ENCODE peak calls at places on chromosomes 11 and 22, in eight cellular contexts. Y is AG04450; R is bronchial epithelial cell; J is osteoblast; W is NB4; V is tibial nerve; T is CD8-positive, alpha-beta T cell; N is lower leg skin. B is an unnamed sample.

GRCh38 chr11:47870404-47870803 is 22.3 kb upstream of the NUP160 start:
- DNase-seq in V (no peak), J (no peak), N (no peak), R (no peak), T (no peak), Y (no peak), W (no peak), B (no peak)

GRCh38 chr11:73907191-73907590 is 30.4 kb downstream of the PAAF1 start:
- DNase-seq in V (no peak), R (peak), N (no peak), W (peak), Y (no peak), T (no peak), J (peak), B (peak)

GRCh38 chr11:16966633-16967346 is 47.4 kb downstream of the PLEKHA7 start:
- DNase-seq in N (no peak), T (no peak), R (no peak), Y (no peak), W (no peak), J (no peak), V (no peak), B (no peak)

GRCh38 chr11:57787920-57788716 is 26.5 kb downstream of the CTNND1 start:
- DNase-seq in V (no peak), J (no peak), T (no peak), R (peak), Y (no peak), N (peak), W (peak), B (peak)

GRCh38 chr11:15720460-15720859 is 605.7 kb downstream of the INSC start:
- DNase-seq in N (no peak), V (no peak), R (no peak), W (no peak), T (no peak), J (no peak), Y (no peak), B (no peak)

GRCh38 chr22:39348909-39349505 is 784 bp upstream of the SYNGR1 start:
- DNase-seq in R (no peak), V (no peak), J (peak), T (no peak), N (no peak), Y (no peak), W (peak), B (no peak)

GRCh38 chr11:36155770-36156485 is 133.3 kb downstream of the COMMD9 start:
- DNase-seq in W (no peak), R (peak), V (no peak), J (peak), T (no peak), N (no peak), Y (peak), B (no peak)

GRCh38 chr11:101129203-101129943 is at the start of gene PGR:
- DNase-seq in R (no peak), N (peak), T (no peak), J (peak), Y (no peak), V (peak), W (no peak), B (no peak)

GRCh38 chr11:119755351-119756071 is 26.5 kb upstream of the NECTIN1 start:
- DNase-seq in R (no peak), W (no peak), J (peak), Y (no peak), V (no peak), N (no peak), T (no peak), B (no peak)

GRCh38 chr11:69818243-69819108 is 740 bp downstream of the FGF3 start:
- DNase-seq in V (no peak), R (no peak), N (no peak), J (peak), W (no peak), Y (no peak), T (no peak), B (no peak)

GRCh38 chr11:121964591-121964990 is 151.4 kb downstream of the BLID start:
- DNase-seq in W (no peak), N (no peak), J (peak), Y (no peak), V (no peak), R (peak), T (no peak), B (no peak)

GRCh38 chr11:94997437-94997836 is 23.9 kb downstream of the KDM4D start:
- DNase-seq in T (no peak), J (peak), R (no peak), N (no peak), V (no peak), Y (no peak), W (no peak), B (no peak)

GRCh38 chr11:61507012-61507768 is 1.4 kb upstream of the LRRC10B start:
- DNase-seq in N (no peak), T (no peak), V (no peak), J (no peak), R (no peak), Y (no peak), W (no peak), B (no peak)

GRCh38 chr11:9330387-9331384 is 16.3 kb upstream of the TMEM41B start:
- DNase-seq in T (no peak), R (peak), J (peak), W (no peak), N (no peak), V (no peak), Y (no peak), B (no peak)

GRCh38 chr11:102678022-102678421 is 27.5 kb downstream of the MMP27 start:
- DNase-seq in R (no peak), T (no peak), N (no peak), V (no peak), J (no peak), Y (no peak), W (no peak), B (no peak)

GRCh38 chr22:47215851-47216250 is 453.4 kb downstream of the TBC1D22A start:
- DNase-seq in V (no peak), N (no peak), W (no peak), J (no peak), T (no peak), Y (no peak), R (no peak), B (no peak)

GRCh38 chr11:71543866-71544265 is 4.4 kb upstream of the KRTAP5-9 start:
- DNase-seq in W (peak), R (no peak), V (no peak), Y (no peak), N (no peak), J (no peak), T (no peak), B (peak)
- H3K4me3 ChIP-seq in W (no peak), R (no peak), V (no peak), Y (no peak), N (no peak), J (no peak), T (no peak), B (no peak)

DNA sequence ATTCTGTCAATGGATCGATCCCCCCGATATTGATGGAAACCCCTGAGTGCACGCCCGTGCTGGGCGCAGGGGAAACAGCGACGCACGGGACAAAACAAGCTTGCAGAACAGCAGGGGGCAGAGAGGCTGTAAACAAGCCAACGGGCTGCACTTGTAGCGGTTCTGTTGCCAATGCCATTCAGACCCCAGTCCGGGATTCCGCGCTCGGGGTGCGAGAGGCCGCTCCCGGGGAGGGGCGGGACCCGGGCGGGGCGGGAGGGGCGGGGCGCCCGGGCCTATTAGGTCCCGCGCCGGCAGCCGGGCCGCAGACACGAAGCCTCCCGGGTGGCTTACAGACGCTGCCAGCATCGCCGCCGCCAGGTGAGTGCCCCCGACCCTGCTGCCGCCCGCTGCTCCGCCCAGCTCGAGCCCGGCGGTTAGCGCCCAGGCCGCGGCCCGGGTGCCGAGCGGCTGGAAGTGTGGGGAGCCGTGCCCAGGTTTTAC is at the start of gene BIK:
- DNase-seq in W (peak), R (no peak), N (no peak), J (peak), T (peak), V (no peak), Y (no peak), B (peak)
- TF ChIP-seq CTCF in W (peak), R (peak), N (no peak), J (peak), T (peak), V (no peak), Y (peak), B (peak)

DNA sequence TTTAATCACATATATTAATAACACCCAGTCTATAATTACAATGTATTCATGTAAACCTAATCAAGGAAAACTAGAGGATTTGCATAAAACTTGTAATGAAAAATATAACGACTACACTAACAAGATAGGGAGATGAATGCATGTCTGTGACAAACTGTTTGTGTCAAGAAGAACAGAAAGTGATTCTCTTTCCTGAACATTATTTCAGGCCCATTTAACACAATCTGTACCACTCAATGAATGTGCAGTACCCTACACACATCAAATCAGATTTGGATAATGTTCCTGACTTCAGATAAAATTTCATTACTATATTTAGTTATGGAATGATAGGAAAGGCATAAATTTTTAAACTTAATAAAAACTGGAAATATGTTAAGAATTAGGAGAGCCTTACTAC is 93.1 kb downstream of the CADM1 start:
- DNase-seq in W (no peak), V (no peak), Y (no peak), T (no peak), R (no peak), J (no peak), N (no peak), B (no peak)
- H3K4me3 ChIP-seq in W (no peak), V (no peak), Y (no peak), T (no peak), R (no peak), J (no peak), N (no peak), B (no peak)

DNA sequence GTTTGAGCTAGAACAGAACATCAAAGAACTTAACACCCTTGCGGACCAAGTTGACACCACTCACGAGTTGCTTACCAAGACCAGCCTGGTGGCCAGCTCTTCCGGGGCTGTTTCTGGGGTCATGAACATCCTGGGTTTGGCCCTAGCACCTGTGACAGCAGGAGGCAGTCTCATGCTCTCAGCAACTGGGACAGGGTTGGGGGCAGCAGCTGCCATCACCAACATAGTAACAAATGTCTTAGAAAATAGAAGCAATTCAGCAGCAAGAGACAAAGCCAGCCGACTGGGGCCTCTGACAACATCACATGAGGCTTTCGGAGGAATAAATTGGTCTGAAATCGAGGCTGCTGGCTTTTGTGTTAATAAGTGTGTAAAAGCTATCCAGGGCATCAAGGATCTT is 8.7 kb downstream of the APOL5 start:
- DNase-seq in J (no peak), V (no peak), W (no peak), T (no peak), N (no peak), Y (no peak), R (no peak), B (no peak)
- TF ChIP-seq CTCF in J (no peak), V (no peak), W (no peak), T (no peak), N (no peak), Y (no peak), R (no peak), B (no peak)

DNA sequence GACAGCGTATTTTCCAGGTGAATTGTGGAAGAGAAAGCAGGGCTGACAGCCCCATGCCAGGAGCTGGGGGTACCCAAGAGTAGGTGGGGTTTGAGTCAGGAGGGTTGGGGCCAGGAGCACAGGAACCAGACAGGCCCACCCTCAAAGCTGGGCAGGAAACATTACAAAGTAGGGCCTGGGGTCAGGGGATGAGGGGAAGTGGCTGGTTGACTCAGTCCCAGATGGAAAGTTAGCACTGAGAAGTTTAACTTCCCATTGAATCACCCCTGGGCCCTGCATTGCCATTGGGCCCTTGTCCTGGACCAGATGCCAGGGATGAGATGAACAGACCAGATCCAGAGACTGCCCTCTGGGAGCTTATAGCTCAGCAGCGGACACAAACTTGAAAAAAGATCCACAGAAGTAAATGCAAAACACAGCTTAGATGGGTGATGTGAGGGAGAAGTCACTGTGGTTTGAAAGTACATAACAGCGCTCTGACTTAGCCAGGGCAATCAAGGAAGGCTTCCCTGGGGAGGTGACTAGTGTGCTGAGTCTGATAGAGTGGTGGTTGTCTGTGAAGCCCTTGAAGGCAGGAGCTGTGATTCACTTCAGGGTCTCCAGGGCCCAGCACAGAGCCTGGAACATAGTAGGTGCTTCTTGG is 2.2 kb downstream of the MAFF start:
- DNase-seq in R (no peak), T (no peak), Y (no peak), V (no peak), W (peak), J (peak), N (no peak), B (peak)
- H3K4me3 ChIP-seq in R (no peak), T (no peak), Y (peak), V (peak), W (no peak), J (peak), N (no peak), B (peak)

GRCh38 chr11:34105079-34105956 is at the start of gene NAT10:
- DNase-seq in N (peak), J (peak), T (peak), W (peak), Y (peak), V (peak), R (peak), B (peak)
- TF ChIP-seq CTCF in N (no peak), J (peak), T (no peak), W (peak), Y (no peak), V (no peak), R (peak), B (peak)

B was measured in GM12865.